ENCODE peak calls at places on chromosomes 6 and 20, in five cellular contexts. R, N, Q, A and C are unnamed samples.

GRCh38 chr6:67200626-67201403 is 1434.3 kb upstream of the ADGRB3 start:
- DNase-seq in Q (no peak), A (no peak), N (no peak), R (no peak), C (no peak)

GRCh38 chr20:35598899-35599775 is 16.5 kb upstream of the SPAG4 start:
- DNase-seq in Q (no peak), A (no peak), N (no peak), R (no peak), C (no peak)

GRCh38 chr6:2890981-2891767 is 11.9 kb downstream of the SERPINB9 start:
- DNase-seq in Q (no peak), A (no peak), N (no peak), R (no peak), C (no peak)

GRCh38 chr20:54618412-54618811 is 143.0 kb downstream of the DOK5 start:
- DNase-seq in A (no peak), Q (no peak), N (no peak), R (no peak), C (no peak)

GRCh38 chr6:17469006-17469972 is 75.9 kb downstream of the CAP2 start:
- DNase-seq in R (no peak), N (no peak), A (no peak), Q (no peak), C (no peak)

GRCh38 chr6:138161434-138162103 is at the start of gene ARFGEF3:
- DNase-seq in Q (no peak), A (peak), N (no peak), R (peak), C (peak)

GRCh38 chr20:22924949-22925612 is 110.0 kb upstream of the SSTR4 start:
- DNase-seq in Q (no peak), N (no peak), A (no peak), R (no peak), C (no peak)

GRCh38 chr20:40251284-40251932 is 437.6 kb downstream of the MAFB start:
- DNase-seq in N (no peak), R (peak), Q (no peak), A (peak), C (no peak)

DNA sequence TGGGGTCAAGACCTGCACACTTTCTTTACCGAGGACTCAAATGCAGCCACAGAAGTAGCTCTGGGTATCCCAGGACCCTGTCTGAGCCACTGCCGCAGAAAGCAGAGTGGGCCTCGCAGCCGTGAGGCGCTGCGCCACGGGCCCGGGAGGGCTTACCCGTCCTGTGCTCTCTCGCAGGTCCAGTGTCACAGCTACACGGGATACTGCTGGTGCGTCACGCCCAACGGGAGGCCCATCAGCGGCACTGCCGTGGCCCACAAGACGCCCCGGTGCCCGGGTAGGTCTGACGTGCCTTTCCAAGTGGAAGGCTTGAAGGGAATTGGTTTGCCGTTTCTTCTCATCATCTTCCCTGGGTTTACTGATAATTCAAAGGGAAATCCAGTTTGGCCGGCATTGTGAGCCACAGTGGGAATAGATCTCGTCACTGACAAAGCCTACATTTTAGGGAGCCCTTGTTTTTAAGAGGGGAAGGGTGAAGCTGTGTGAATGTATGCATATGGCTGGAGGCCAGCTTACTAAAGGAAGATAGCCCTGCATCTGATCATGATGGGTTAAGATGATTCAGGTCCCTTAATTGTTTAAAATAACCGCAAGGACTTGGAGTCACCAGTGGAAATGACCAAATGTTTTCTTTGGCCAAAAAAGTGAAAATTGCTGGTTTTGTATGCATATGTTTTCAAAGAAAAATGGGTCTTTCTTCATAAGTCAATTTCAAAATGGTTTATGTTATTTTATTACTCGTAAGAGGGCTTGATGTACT is 86.6 kb downstream of the SMOC2 start:
- DNase-seq in R (no peak), A (no peak), N (no peak), Q (no peak), C (no peak)
- TF ChIP-seq TAF1 in R (no peak), A (no peak), N (no peak), Q (no peak), C (no peak)

GRCh38 chr20:33549229-33549628 is 59.3 kb downstream of the CBFA2T2 start:
- DNase-seq in A (no peak), N (no peak), Q (no peak), R (no peak), C (no peak)
- TF ChIP-seq TAF1 in A (no peak), N (no peak), Q (no peak), R (no peak), C (no peak)

DNA sequence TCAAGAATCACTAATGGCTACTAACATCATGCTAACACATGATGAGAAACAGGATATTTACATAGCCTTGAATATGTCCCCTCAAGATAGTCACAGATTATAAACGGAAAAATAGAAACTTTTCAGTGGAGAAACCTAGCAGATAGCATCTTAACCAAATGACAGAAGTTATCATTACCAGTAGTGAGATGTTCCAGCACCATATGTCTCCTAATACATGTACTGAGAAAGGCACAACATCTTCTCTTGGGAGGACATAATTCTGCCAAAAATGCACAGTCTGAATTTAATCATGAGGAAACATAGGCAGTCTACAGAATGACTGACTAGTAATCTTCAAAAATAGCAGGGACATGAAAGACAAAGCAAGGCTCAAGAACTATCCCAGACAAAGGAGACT is 19.9 kb upstream of the PRIM2 start:
- DNase-seq in A (no peak), Q (no peak), N (no peak), R (no peak), C (no peak)
- TF ChIP-seq TAF1 in A (no peak), Q (no peak), N (no peak), R (no peak), C (no peak)

GRCh38 chr6:63844287-63844686 is 208.7 kb downstream of the PHF3 start:
- DNase-seq in R (no peak), Q (no peak), A (no peak), N (no peak), C (no peak)

GRCh38 chr6:63839485-63839884 is 203.9 kb downstream of the PHF3 start:
- DNase-seq in A (no peak), N (no peak), Q (no peak), R (no peak), C (no peak)
- TF ChIP-seq TAF1 in A (no peak), N (no peak), Q (no peak), R (no peak), C (no peak)

DNA sequence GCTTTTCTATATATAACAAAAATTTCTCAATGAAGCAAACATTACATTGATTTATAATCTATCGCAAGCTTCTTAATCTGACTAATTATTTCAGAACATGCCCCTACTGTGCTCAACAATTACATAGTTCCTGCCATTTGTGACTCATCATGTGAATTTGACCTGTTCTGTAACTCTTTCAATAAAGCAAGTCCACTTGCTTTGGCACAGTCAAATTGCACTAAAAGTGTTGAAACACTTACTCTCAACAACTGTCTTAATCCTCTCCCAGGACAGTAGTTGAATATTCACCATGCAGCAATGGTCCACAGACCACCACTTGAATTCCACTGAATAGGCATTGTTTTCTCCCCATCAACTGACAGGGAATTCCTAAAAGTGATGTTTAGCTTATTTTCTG is 67.7 kb upstream of the SPTLC3 start:
- DNase-seq in A (peak), R (no peak), N (no peak), Q (no peak), C (no peak)
- TF ChIP-seq TAF1 in A (no peak), R (no peak), N (no peak), Q (no peak), C (no peak)

DNA sequence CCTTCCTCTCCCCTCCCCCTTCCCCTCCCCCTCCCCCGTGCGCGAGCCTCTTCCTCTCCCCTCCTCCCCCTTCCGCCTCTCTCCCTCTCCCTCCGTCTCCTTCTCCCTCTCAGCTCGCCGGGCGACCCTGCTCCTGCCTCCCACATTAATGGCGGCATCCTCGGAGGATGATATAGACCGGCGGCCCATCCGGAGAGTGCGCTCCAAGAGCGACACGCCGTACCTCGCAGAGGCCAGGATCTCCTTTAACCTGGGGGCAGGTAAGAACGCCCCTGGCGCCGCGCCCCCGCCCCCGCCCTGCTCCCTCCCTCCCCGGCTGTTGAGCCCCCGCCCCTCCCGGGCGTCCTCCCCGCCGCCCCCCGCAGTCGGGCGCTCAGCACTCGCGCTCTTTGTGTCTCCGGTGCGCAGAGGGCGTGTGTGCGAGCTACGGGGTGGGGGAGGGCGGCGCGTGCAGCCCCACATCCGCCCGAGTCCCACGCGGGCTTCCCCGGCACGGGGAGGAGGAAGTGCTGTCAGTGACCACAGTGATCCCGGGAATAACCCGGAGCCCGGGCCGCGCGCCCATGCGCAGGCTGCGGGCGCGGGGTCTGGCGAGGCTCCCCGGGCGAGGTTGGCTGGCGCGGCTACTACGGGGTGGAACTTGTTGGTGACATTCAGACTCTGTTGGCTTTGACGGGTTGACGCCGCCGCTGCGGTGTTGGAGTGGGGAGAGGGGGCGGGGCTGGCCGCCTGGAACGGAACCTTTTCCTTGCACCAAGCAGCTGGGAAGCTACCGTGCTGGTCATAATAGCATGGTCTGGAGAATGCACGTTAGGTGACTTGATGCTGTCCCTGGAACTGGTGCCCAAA is 33.2 kb downstream of the PHACTR1 start:
- DNase-seq in Q (no peak), R (no peak), N (peak), A (no peak), C (no peak)
- TF ChIP-seq TAF1 in Q (no peak), R (no peak), N (no peak), A (no peak), C (no peak)